ENCODE peak calls at places on chromosomes 3 and 15, in nine cellular contexts. One of them, this sample, is unnamed.

GRCh38 chr3:17355591-17355990 is 386.8 kb downstream of the TBC1D5 start:
- DNase-seq in mesothelial cell of epicardium: no peak
- DNase-seq in AG09319: peak; percentile 22
- DNase-seq in upper lobe of right lung: no peak
- DNase-seq in bronchial epithelial cell: peak; percentile 22
- DNase-seq in GM23338: no peak
- DNase-seq in neural crest cell: no peak
- DNase-seq in GM13976: no peak
- DNase-seq in GM12864: no peak
- DNase-seq in this sample: no peak

GRCh38 chr3:54349231-54349647 is 226.9 kb downstream of the CACNA2D3 start:
- DNase-seq in mesothelial cell of epicardium: peak; percentile 51
- DNase-seq in AG09319: no peak
- DNase-seq in upper lobe of right lung: no peak
- DNase-seq in bronchial epithelial cell: no peak
- DNase-seq in GM23338: peak; percentile 64
- DNase-seq in neural crest cell: no peak
- DNase-seq in GM13976: no peak
- DNase-seq in GM12864: no peak
- DNase-seq in this sample: no peak

GRCh38 chr3:66386925-66387650 is 113.7 kb downstream of the LRIG1 start:
- DNase-seq in mesothelial cell of epicardium: no peak
- DNase-seq in AG09319: no peak
- DNase-seq in upper lobe of right lung: no peak
- DNase-seq in bronchial epithelial cell: no peak
- DNase-seq in GM23338: no peak
- DNase-seq in neural crest cell: peak; percentile 31
- DNase-seq in GM13976: peak; percentile 65
- DNase-seq in GM12864: no peak
- DNase-seq in this sample: peak; percentile 65

GRCh38 chr3:38782148-38782547 is 33.9 kb downstream of the SCN10A start:
- DNase-seq in mesothelial cell of epicardium: no peak
- DNase-seq in AG09319: no peak
- DNase-seq in upper lobe of right lung: no peak
- DNase-seq in bronchial epithelial cell: peak; percentile 52
- DNase-seq in GM23338: no peak
- DNase-seq in neural crest cell: no peak
- DNase-seq in GM13976: no peak
- DNase-seq in GM12864: no peak
- DNase-seq in this sample: no peak

GRCh38 chr15:71780349-71780976 is 29.9 kb upstream of the NR2E3 start:
- DNase-seq in mesothelial cell of epicardium: no peak
- DNase-seq in AG09319: peak; percentile 32
- DNase-seq in upper lobe of right lung: no peak
- DNase-seq in bronchial epithelial cell: peak; percentile 59
- DNase-seq in GM23338: peak; percentile 97
- DNase-seq in neural crest cell: peak; percentile 23
- DNase-seq in GM13976: peak; percentile 73
- DNase-seq in GM12864: peak; percentile 42
- DNase-seq in this sample: peak; percentile 49

GRCh38 chr15:28904541-28905303 is 18.9 kb downstream of the APBA2 start:
- DNase-seq in mesothelial cell of epicardium: no peak
- DNase-seq in AG09319: no peak
- DNase-seq in upper lobe of right lung: peak; percentile 40
- DNase-seq in bronchial epithelial cell: no peak
- DNase-seq in GM23338: no peak
- DNase-seq in neural crest cell: no peak
- DNase-seq in GM13976: no peak
- DNase-seq in GM12864: no peak
- DNase-seq in this sample: no peak

GRCh38 chr3:174083706-174084105 is 686.2 kb downstream of the NLGN1 start:
- DNase-seq in mesothelial cell of epicardium: no peak
- DNase-seq in AG09319: no peak
- DNase-seq in upper lobe of right lung: no peak
- DNase-seq in bronchial epithelial cell: no peak
- DNase-seq in GM23338: no peak
- DNase-seq in neural crest cell: no peak
- DNase-seq in GM13976: no peak
- DNase-seq in GM12864: no peak
- DNase-seq in this sample: no peak

GRCh38 chr15:76866716-76867321 is 38.3 kb downstream of the SCAPER start:
- DNase-seq in mesothelial cell of epicardium: no peak
- DNase-seq in AG09319: no peak
- DNase-seq in upper lobe of right lung: no peak
- DNase-seq in bronchial epithelial cell: peak; percentile 31
- DNase-seq in GM23338: peak; percentile 43
- DNase-seq in neural crest cell: peak; percentile 5
- DNase-seq in GM13976: peak; percentile 26
- DNase-seq in GM12864: no peak
- DNase-seq in this sample: no peak

GRCh38 chr3:14231145-14231990 is 52.8 kb downstream of the LSM3 start:
- DNase-seq in mesothelial cell of epicardium: no peak
- DNase-seq in AG09319: no peak
- DNase-seq in upper lobe of right lung: no peak
- DNase-seq in bronchial epithelial cell: no peak
- DNase-seq in GM23338: no peak
- DNase-seq in neural crest cell: no peak
- DNase-seq in GM13976: no peak
- DNase-seq in GM12864: no peak
- DNase-seq in this sample: no peak

GRCh38 chr15:68775671-68776476 is 44.8 kb downstream of the ANP32A start:
- DNase-seq in mesothelial cell of epicardium: no peak
- DNase-seq in AG09319: no peak
- DNase-seq in upper lobe of right lung: no peak
- DNase-seq in bronchial epithelial cell: no peak
- DNase-seq in GM23338: no peak
- DNase-seq in neural crest cell: no peak
- DNase-seq in GM13976: no peak
- DNase-seq in GM12864: no peak
- DNase-seq in this sample: no peak

GRCh38 chr3:8997151-8997550 is 33.9 kb upstream of the RAD18 start:
- DNase-seq in mesothelial cell of epicardium: no peak
- DNase-seq in AG09319: no peak
- DNase-seq in upper lobe of right lung: no peak
- DNase-seq in bronchial epithelial cell: no peak
- DNase-seq in GM23338: no peak
- DNase-seq in neural crest cell: no peak
- DNase-seq in GM13976: no peak
- DNase-seq in GM12864: no peak
- DNase-seq in this sample: no peak

GRCh38 chr3:194306109-194306686 is 44.9 kb downstream of the CPN2 start:
- DNase-seq in mesothelial cell of epicardium: no peak
- DNase-seq in AG09319: no peak
- DNase-seq in upper lobe of right lung: peak; percentile 53
- DNase-seq in bronchial epithelial cell: no peak
- DNase-seq in GM23338: no peak
- DNase-seq in neural crest cell: no peak
- DNase-seq in GM13976: no peak
- DNase-seq in GM12864: peak; percentile 69
- DNase-seq in this sample: peak; percentile 61

GRCh38 chr3:43190682-43191081 is 84.8 kb upstream of the POMGNT2 start:
- DNase-seq in mesothelial cell of epicardium: no peak
- DNase-seq in AG09319: no peak
- DNase-seq in upper lobe of right lung: no peak
- DNase-seq in bronchial epithelial cell: peak; percentile 16
- DNase-seq in GM23338: no peak
- DNase-seq in neural crest cell: no peak
- DNase-seq in GM13976: no peak
- DNase-seq in GM12864: no peak
- DNase-seq in this sample: no peak

GRCh38 chr15:74651251-74651741 is 35.7 kb downstream of the CLK3 start:
- DNase-seq in mesothelial cell of epicardium: no peak
- DNase-seq in AG09319: no peak
- DNase-seq in upper lobe of right lung: no peak
- DNase-seq in bronchial epithelial cell: peak; percentile 56
- DNase-seq in GM23338: no peak
- DNase-seq in neural crest cell: no peak
- DNase-seq in GM13976: no peak
- DNase-seq in GM12864: no peak
- DNase-seq in this sample: no peak

GRCh38 chr3:49119036-49119435 is 1.6 kb downstream of the USP19 start:
- DNase-seq in mesothelial cell of epicardium: no peak
- DNase-seq in AG09319: no peak
- DNase-seq in upper lobe of right lung: no peak
- DNase-seq in bronchial epithelial cell: no peak
- DNase-seq in GM23338: no peak
- DNase-seq in neural crest cell: no peak
- DNase-seq in GM13976: no peak
- DNase-seq in GM12864: no peak
- DNase-seq in this sample: no peak

GRCh38 chr3:3589715-3590130 is 209.5 kb upstream of the LRRN1 start:
- DNase-seq in mesothelial cell of epicardium: no peak
- DNase-seq in AG09319: no peak
- DNase-seq in upper lobe of right lung: no peak
- DNase-seq in bronchial epithelial cell: no peak
- DNase-seq in GM23338: no peak
- DNase-seq in neural crest cell: no peak
- DNase-seq in GM13976: peak; percentile 47
- DNase-seq in GM12864: no peak
- DNase-seq in this sample: peak; percentile 52

DNA sequence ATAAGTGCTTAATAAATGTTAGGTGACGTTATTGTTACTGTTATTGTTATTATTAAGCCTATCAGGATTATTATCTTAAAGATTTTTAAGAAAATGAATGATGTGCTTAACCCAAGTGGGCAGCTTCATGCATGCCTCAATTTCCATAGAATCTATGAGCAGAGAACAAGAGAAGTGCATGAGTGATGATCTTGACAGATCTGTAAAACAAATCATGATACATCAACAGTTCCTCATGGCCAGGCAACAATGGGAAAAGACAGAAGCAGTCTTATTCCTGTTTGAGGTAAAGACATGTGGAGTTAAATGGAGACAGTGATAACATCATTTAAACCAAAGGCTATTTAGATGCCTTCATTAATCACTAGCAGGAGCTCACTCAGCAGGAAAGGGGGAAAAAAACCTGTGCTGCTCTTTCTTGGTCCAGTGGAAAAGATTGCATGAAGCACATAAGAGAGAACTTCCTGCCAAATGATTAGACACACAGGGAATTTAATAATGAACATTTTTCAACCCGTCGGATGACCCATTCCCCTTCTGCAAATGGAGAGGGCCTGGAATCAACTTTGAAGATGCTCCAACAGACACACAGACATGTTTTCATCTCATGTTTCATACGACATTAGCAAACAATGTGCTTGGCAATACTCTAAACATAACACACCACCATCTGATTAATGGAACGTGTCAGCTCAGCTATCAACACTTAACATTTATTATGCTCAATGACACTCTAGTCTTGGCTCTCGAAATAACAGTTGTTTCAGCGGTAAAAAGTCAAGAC is 212.2 kb upstream of the LRRN1 start:
- DNase-seq in mesothelial cell of epicardium: no peak
- DNase-seq in AG09319: no peak
- DNase-seq in upper lobe of right lung: no peak
- DNase-seq in bronchial epithelial cell: no peak
- DNase-seq in GM23338: no peak
- DNase-seq in neural crest cell: no peak
- DNase-seq in GM13976: no peak
- DNase-seq in GM12864: no peak
- DNase-seq in this sample: no peak
- TF ChIP-seq CTCF in mesothelial cell of epicardium: no peak
- TF ChIP-seq CTCF in AG09319: no peak
- TF ChIP-seq CTCF in upper lobe of right lung: no peak
- TF ChIP-seq CTCF in bronchial epithelial cell: no peak
- TF ChIP-seq CTCF in GM23338: no peak
- TF ChIP-seq CTCF in neural crest cell: no peak
- TF ChIP-seq CTCF in GM13976: no peak
- TF ChIP-seq CTCF in GM12864: no peak
- TF ChIP-seq CTCF in this sample: no peak

DNA sequence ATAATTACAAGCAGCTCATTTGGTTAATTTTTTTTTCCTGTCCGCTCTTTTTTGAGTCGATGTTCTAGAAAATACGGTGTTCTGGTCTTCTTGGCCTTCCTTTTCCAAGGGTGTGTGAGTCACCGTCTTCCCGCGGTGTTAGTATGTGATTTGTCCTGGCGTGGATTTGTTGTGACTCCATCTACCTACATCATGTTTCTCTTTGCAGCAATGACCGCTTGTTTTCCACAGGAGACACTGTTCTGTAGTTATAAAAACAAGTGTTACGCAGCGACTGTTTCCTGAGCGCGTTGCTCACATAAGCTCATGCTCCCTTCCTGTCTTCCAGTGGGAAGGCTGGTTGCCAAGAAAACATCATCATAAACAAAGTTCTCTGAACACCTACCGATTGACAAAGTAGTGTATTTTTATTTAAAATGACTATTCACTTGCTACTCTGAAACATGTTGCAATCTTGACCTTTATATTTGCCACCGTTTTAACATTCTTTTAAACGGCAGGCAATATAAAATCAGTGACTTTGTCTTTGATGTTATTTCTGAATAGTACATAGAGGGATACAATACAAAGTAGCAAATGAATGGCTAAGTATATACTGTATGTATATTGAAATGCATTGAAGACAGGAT is 19.0 kb downstream of the USP13 start:
- DNase-seq in mesothelial cell of epicardium: no peak
- DNase-seq in AG09319: no peak
- DNase-seq in upper lobe of right lung: no peak
- DNase-seq in bronchial epithelial cell: no peak
- DNase-seq in GM23338: no peak
- DNase-seq in neural crest cell: no peak
- DNase-seq in GM13976: no peak
- DNase-seq in GM12864: no peak
- DNase-seq in this sample: no peak
- TF ChIP-seq CTCF in mesothelial cell of epicardium: no peak
- TF ChIP-seq CTCF in AG09319: no peak
- TF ChIP-seq CTCF in upper lobe of right lung: no peak
- TF ChIP-seq CTCF in bronchial epithelial cell: no peak
- TF ChIP-seq CTCF in GM23338: no peak
- TF ChIP-seq CTCF in neural crest cell: no peak
- TF ChIP-seq CTCF in GM13976: no peak
- TF ChIP-seq CTCF in GM12864: no peak
- TF ChIP-seq CTCF in this sample: no peak

GRCh38 chr15:77871838-77872371 is 205.6 kb downstream of the TBC1D2B start:
- DNase-seq in mesothelial cell of epicardium: no peak
- DNase-seq in AG09319: no peak
- DNase-seq in upper lobe of right lung: peak; percentile 60
- DNase-seq in bronchial epithelial cell: no peak
- DNase-seq in GM23338: peak; percentile 59
- DNase-seq in neural crest cell: no peak
- DNase-seq in GM13976: no peak
- DNase-seq in GM12864: no peak
- DNase-seq in this sample: no peak
- TF ChIP-seq CTCF in mesothelial cell of epicardium: peak; percentile 17
- TF ChIP-seq CTCF in AG09319: no peak
- TF ChIP-seq CTCF in upper lobe of right lung: no peak
- TF ChIP-seq CTCF in bronchial epithelial cell: no peak
- TF ChIP-seq CTCF in GM23338: peak; percentile 55
- TF ChIP-seq CTCF in neural crest cell: peak; percentile 15
- TF ChIP-seq CTCF in GM13976: no peak
- TF ChIP-seq CTCF in GM12864: peak; percentile 15
- TF ChIP-seq CTCF in this sample: peak; percentile 6

DNA sequence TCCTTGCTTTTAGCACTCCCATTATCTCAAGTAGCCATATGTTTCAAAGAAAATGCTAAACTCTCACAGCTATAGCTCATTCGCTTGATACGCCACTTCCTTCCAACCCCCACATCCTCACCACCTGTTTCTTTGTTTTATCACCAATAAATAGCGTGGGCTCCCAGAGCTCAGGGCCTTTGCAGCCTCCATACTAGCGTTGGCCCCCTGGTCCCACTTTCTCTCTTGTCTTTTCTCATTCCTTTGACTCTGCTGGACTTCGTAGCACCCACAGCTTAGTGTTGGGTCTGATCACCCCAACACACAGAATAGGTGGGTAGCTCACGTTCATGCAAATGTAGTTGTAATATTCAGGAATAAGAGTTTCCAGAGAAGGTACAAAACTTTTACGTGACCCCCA is 4.1 kb upstream of the GPD1L start:
- DNase-seq in mesothelial cell of epicardium: no peak
- DNase-seq in AG09319: no peak
- DNase-seq in upper lobe of right lung: no peak
- DNase-seq in bronchial epithelial cell: no peak
- DNase-seq in GM23338: no peak
- DNase-seq in neural crest cell: no peak
- DNase-seq in GM13976: no peak
- DNase-seq in GM12864: no peak
- DNase-seq in this sample: no peak
- TF ChIP-seq CTCF in mesothelial cell of epicardium: no peak
- TF ChIP-seq CTCF in AG09319: no peak
- TF ChIP-seq CTCF in upper lobe of right lung: no peak
- TF ChIP-seq CTCF in bronchial epithelial cell: no peak
- TF ChIP-seq CTCF in GM23338: no peak
- TF ChIP-seq CTCF in neural crest cell: no peak
- TF ChIP-seq CTCF in GM13976: no peak
- TF ChIP-seq CTCF in GM12864: no peak
- TF ChIP-seq CTCF in this sample: no peak

This sample was measured in GM12878.